ENCODE peak calls at places on chromosomes 16 and 17, in six cellular contexts. V, W, T, Q, O and J are unnamed samples.

GRCh38 chr17:80219013-80219776 is 938 bp downstream of the SGSH start:
- DNase-seq in V (no peak), W (peak; percentile 95), T (peak; percentile 86), Q (peak; percentile 92), O (peak; percentile 30), J (no peak)

GRCh38 chr16:80350066-80350465 is 190.7 kb upstream of the DYNLRB2 start:
- DNase-seq in V (peak; percentile 91), W (no peak), T (no peak), Q (no peak), O (no peak), J (no peak)

GRCh38 chr16:89300976-89301360 is 83.5 kb downstream of the ZNF778 start:
- DNase-seq in V (no peak), W (no peak), T (no peak), Q (no peak), O (no peak), J (no peak)

GRCh38 chr16:86924537-86924936 is 346.2 kb downstream of the FOXL1 start:
- DNase-seq in V (no peak), W (no peak), T (peak; percentile 91), Q (no peak), O (no peak), J (no peak)

GRCh38 chr16:86044881-86045600 is 146.1 kb downstream of the IRF8 start:
- DNase-seq in V (peak; percentile 30), W (peak; percentile 23), T (no peak), Q (peak; percentile 35), O (no peak), J (no peak)

GRCh38 chr17:52025231-52025630 is 133.3 kb downstream of the CA10 start:
- DNase-seq in V (no peak), W (no peak), T (no peak), Q (no peak), O (no peak), J (no peak)

GRCh38 chr17:50129303-50129945 is 536 bp downstream of the SAMD14 start:
- DNase-seq in V (peak; percentile 82), W (no peak), T (no peak), Q (no peak), O (no peak), J (peak; percentile 53)

GRCh38 chr17:43665038-43665386 is 3.3 kb upstream of the MEOX1 start:
- DNase-seq in V (no peak), W (no peak), T (no peak), Q (no peak), O (no peak), J (no peak)

GRCh38 chr17:51580869-51581268 is 320.5 kb downstream of the UTP18 start:
- DNase-seq in V (no peak), W (no peak), T (no peak), Q (no peak), O (no peak), J (no peak)

GRCh38 chr17:57106107-57106835 is 21.2 kb downstream of the AKAP1 start:
- DNase-seq in V (peak; percentile 52), W (no peak), T (no peak), Q (no peak), O (no peak), J (no peak)

GRCh38 chr17:77308768-77309726 is 168.3 kb downstream of the SEC14L1 start:
- DNase-seq in V (no peak), W (no peak), T (peak; percentile 84), Q (no peak), O (no peak), J (no peak)

GRCh38 chr16:23072084-23072599 is 77.1 kb downstream of the USP31 start:
- DNase-seq in V (no peak), W (no peak), T (peak; percentile 77), Q (no peak), O (peak; percentile 73), J (no peak)

GRCh38 chr17:81838753-81839255 is 4.0 kb upstream of the PPP1R27 start:
- DNase-seq in V (peak; percentile 64), W (no peak), T (no peak), Q (no peak), O (no peak), J (no peak)

GRCh38 chr16:910181-910580 is 60.6 kb downstream of the LMF1 start:
- DNase-seq in V (no peak), W (no peak), T (no peak), Q (no peak), O (no peak), J (no peak)

GRCh38 chr16:16031401-16031800 is 82.0 kb downstream of the ABCC1 start:
- DNase-seq in V (no peak), W (no peak), T (no peak), Q (no peak), O (no peak), J (no peak)

GRCh38 chr17:61852857-61853256 is 10.5 kb downstream of the BRIP1 start:
- DNase-seq in V (no peak), W (no peak), T (no peak), Q (no peak), O (no peak), J (no peak)

GRCh38 chr17:1484586-1485310 is 7.7 kb downstream of the MYO1C start:
- DNase-seq in V (peak; percentile 85), W (peak; percentile 50), T (peak; percentile 38), Q (no peak), O (peak; percentile 39), J (peak; percentile 31)

GRCh38 chr17:56913000-56913866 is 616 bp downstream of the TRIM25 start:
- DNase-seq in V (no peak), W (no peak), T (no peak), Q (no peak), O (no peak), J (peak; percentile 5)

GRCh38 chr17:72696156-72696555 is 396.3 kb downstream of the SLC39A11 start:
- DNase-seq in V (no peak), W (no peak), T (no peak), Q (no peak), O (no peak), J (no peak)

GRCh38 chr16:69145658-69146057 is 13.2 kb downstream of the UTP4 start:
- DNase-seq in V (no peak), W (no peak), T (peak; percentile 78), Q (no peak), O (no peak), J (no peak)

GRCh38 chr17:29764748-29765147 is 142.0 kb upstream of the CORO6 start:
- DNase-seq in V (no peak), W (no peak), T (no peak), Q (no peak), O (no peak), J (no peak)

DNA sequence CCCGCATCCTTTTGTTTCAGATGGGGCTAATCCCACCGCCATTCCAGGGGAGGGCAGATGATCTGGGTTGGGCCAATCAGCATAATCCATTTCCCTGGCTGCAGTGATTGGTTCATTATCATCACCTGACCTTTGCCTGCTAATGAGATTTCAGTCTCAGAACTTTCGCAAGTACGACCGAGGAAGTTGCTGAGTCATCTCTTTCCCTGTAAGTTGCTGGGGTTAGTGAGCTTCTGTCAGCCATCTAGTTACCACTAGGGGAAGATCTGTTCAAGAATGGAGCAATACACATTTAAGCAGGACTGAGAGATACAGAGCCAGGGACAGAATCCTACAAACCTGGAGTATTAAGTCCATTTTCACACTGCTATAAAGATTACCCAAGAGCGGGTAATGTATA is 65.3 kb upstream of the NUDT7 start:
- DNase-seq in V (peak; percentile 58), W (no peak), T (peak; percentile 17), Q (no peak), O (no peak), J (no peak)
- TF ChIP-seq CTCF in V (no peak), W (no peak), T (no peak), Q (no peak), O (no peak), J (no peak)

DNA sequence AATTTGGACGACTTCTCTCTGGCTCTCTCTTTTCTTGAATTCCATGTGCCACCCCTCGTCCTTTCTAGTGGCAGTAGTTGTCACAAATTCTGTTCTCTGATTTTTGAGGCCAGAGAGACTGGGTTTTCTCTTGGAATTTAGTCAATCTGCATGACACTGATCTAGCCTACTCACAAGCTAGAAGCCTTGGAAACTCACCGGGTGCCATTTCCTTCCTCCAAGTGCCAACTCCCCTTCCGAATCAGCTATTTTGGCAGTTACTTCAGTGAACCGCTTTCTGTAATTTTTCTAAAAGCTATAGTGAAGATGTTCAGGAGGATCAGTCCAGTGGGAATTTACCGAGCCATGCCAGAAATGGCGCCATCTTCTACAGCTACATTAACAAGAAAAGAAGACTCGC is 228.9 kb downstream of the PMP22 start:
- DNase-seq in V (no peak), W (no peak), T (no peak), Q (no peak), O (no peak), J (no peak)
- TF ChIP-seq CTCF in V (no peak), W (no peak), T (no peak), Q (no peak), O (no peak), J (no peak)

DNA sequence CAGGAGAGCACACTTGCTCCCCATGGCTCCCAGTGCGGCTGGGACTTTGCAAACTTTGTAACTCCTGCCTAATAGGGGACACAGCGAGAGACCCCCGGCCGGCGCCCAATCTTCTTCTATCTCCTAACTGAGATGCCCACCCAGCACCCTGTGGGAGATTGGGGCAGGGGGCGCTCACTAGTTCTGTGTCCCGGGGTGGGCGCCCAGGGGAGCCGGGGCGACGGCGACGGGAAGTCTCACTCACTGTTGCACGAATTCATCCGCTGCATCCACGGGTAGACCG is 3.9 kb upstream of the HOXB5 start:
- DNase-seq in V (no peak), W (no peak), T (no peak), Q (no peak), O (no peak), J (no peak)
- TF ChIP-seq CTCF in V (no peak), W (no peak), T (no peak), Q (no peak), O (no peak), J (no peak)

DNA sequence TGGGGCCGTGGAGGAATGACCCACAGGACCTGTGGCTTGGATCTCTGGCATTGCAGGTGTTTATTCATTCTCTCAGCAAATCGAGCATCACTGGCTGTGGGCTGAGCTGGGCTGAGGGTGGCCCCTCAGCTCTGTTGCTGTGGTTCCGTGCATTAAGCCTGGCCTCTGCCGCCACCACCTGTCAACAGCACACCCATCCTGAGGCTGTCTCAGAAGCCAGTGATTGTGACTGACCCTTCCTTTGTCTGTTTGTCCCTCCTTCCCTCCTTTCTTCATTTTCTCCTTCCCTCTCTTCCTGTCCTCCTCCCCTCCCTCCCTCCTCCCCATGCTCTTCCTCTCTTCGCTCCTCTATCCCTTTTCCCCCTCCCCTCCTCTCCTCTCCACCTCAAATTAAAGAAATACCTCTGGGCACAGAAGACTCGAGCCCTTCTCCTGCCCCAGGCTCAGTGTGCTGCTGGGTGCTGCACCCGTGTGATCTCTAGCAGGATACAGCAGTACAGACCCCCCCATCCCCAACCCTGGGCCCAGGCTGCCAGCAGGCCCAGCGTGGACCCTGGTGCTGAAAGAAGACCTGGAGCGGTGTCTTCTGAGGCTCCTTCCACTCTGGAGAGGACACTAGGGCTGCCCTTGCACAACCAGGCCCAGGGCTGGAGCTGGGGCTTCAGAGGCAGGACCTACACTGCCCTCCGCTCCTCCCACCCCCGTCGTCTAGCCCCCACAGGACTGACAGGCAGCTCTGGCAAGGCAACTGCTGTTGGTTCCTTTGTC is 75.9 kb downstream of the PLD6 start:
- DNase-seq in V (no peak), W (no peak), T (no peak), Q (no peak), O (no peak), J (no peak)
- TF ChIP-seq CTCF in V (no peak), W (no peak), T (no peak), Q (no peak), O (no peak), J (no peak)

DNA sequence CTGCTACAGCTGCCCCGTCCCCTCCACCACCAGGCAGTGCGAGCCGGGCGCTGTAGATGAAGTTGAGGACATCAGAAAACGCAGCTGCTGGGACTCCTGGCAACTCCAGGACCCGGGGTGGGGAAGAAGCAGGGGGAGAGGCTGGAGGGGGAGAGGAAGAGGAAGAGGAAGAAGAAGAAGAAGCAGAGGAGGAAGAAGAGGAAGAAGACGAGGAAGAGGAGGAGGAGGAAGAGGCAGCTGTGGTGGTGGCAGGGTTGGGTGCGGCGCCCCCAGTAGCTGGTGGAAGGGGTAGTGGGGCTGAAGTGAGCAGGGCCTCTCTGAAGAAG is 13.2 kb downstream of the ZBTB4 start:
- DNase-seq in V (no peak), W (no peak), T (no peak), Q (no peak), O (no peak), J (no peak)
- TF ChIP-seq CTCF in V (no peak), W (no peak), T (no peak), Q (no peak), O (no peak), J (no peak)